ENCODE peak calls at places on chromosome 14, in five cellular contexts. D is stomach, E is endothelial cell of umbilical vein, H is AG04450, N is SK-N-SH. V is an unnamed sample.

GRCh38 chr14:90520326-90520725 is 123.5 kb downstream of the CALM1 start:
- DNase-seq in D (no peak), E (no peak), N (no peak), H (no peak), V (no peak)

GRCh38 chr14:34501997-34502396 is 37.5 kb downstream of the EAPP start:
- DNase-seq in D (no peak), N (no peak), H (no peak), E (peak; percentile 10), V (no peak)

GRCh38 chr14:105474478-105475268 is at the start of gene CRIP2:
- DNase-seq in E (peak; percentile 41), H (no peak), D (no peak), N (peak; percentile 91), V (no peak)

GRCh38 chr14:53515264-53515663 is 362.1 kb upstream of the DDHD1 start:
- DNase-seq in D (no peak), H (no peak), N (no peak), E (no peak), V (no peak)

GRCh38 chr14:33987565-33988080 is 36.7 kb upstream of the EGLN3 start:
- DNase-seq in E (no peak), H (no peak), N (no peak), D (no peak), V (no peak)

GRCh38 chr14:103496776-103497175 is 25.9 kb downstream of the CKB start:
- DNase-seq in N (no peak), E (no peak), H (no peak), D (no peak), V (no peak)

GRCh38 chr14:104394606-104394910 is 185.0 kb upstream of the C14orf180 start:
- DNase-seq in H (no peak), D (no peak), E (no peak), N (no peak), V (no peak)

GRCh38 chr14:75702107-75702506 is 41.1 kb downstream of the TTLL5 start:
- DNase-seq in N (no peak), H (no peak), E (no peak), D (no peak), V (no peak)

GRCh38 chr14:91005716-91006115 is 54.7 kb downstream of the RPS6KA5 start:
- DNase-seq in H (no peak), N (no peak), E (no peak), D (no peak), V (no peak)

GRCh38 chr14:68687746-68688145 is 105.1 kb downstream of the ZFP36L1 start:
- DNase-seq in H (no peak), E (no peak), D (no peak), N (no peak), V (no peak)

GRCh38 chr14:99603471-99603933 is 505 bp downstream of the CCDC85C start:
- DNase-seq in D (no peak), N (no peak), H (no peak), E (peak; percentile 57), V (no peak)

GRCh38 chr14:35699791-35700444 is 109.2 kb downstream of the RALGAPA1 start:
- DNase-seq in H (no peak), D (no peak), E (no peak), N (no peak), V (no peak)

GRCh38 chr14:58849609-58850008 is 211.8 kb downstream of the DACT1 start:
- DNase-seq in D (no peak), N (no peak), E (no peak), H (no peak), V (no peak)

GRCh38 chr14:31692376-31692781 is 131.2 kb downstream of the NUBPL start:
- DNase-seq in N (peak; percentile 79), H (no peak), D (no peak), E (no peak), V (no peak)

GRCh38 chr14:22084393-22085281 is 411.0 kb upstream of the OR4E1 start:
- DNase-seq in D (no peak), N (peak; percentile 27), H (peak; percentile 29), E (peak; percentile 67), V (no peak)

GRCh38 chr14:55454264-55455151 is 14.1 kb upstream of the TBPL2 start:
- DNase-seq in H (peak; percentile 52), D (peak; percentile 37), E (peak; percentile 81), N (peak; percentile 79), V (no peak)

GRCh38 chr14:65453807-65454480 is 41.4 kb downstream of the FUT8 start:
- DNase-seq in H (no peak), D (no peak), E (no peak), N (peak; percentile 26), V (no peak)

GRCh38 chr14:69355955-69356321 is 42.2 kb downstream of the ERH start:
- DNase-seq in E (no peak), H (no peak), N (no peak), D (no peak), V (no peak)

GRCh38 chr14:103806805-103807204 is 40.6 kb downstream of the PPP1R13B start:
- DNase-seq in N (no peak), E (no peak), H (no peak), D (no peak), V (no peak)

GRCh38 chr14:69484444-69485113 is at the start of gene PLEKHD1:
- DNase-seq in E (no peak), H (no peak), N (peak; percentile 87), D (peak; percentile 32), V (no peak)

GRCh38 chr14:74248036-74248435 is 8.8 kb downstream of the VSX2 start:
- DNase-seq in N (no peak), D (no peak), H (no peak), E (no peak), V (no peak)

GRCh38 chr14:94461526-94462218 is 9.1 kb upstream of the SERPINA11 start:
- DNase-seq in E (no peak), D (no peak), N (no peak), H (no peak), V (no peak)

GRCh38 chr14:91348861-91349465 is 68.7 kb downstream of the CCDC88C start:
- DNase-seq in E (no peak), N (no peak), H (no peak), D (no peak), V (no peak)

GRCh38 chr14:35637269-35637668 is 103.3 kb downstream of the INSM2 start:
- DNase-seq in D (no peak), E (no peak), H (no peak), N (no peak), V (no peak)

GRCh38 chr14:64640839-64641238 is 63.4 kb upstream of the PLEKHG3 start:
- DNase-seq in N (no peak), E (no peak), H (no peak), D (no peak), V (no peak)

GRCh38 chr14:64841121-64841611 is 38.5 kb downstream of the SPTB start:
- DNase-seq in D (no peak), N (no peak), H (peak; percentile 26), E (no peak), V (no peak)

GRCh38 chr14:56057071-56057865 is 60.9 kb upstream of the PELI2 start:
- DNase-seq in E (no peak), N (no peak), H (no peak), D (no peak), V (no peak)

GRCh38 chr14:67620217-67620789 is 583 bp downstream of the ARG2 start:
- DNase-seq in D (peak; percentile 26), H (no peak), E (peak; percentile 31), N (peak; percentile 37), V (no peak)

GRCh38 chr14:68886109-68886434 is 93.0 kb downstream of the ACTN1 start:
- DNase-seq in H (no peak), N (no peak), D (no peak), E (peak; percentile 24), V (no peak)

GRCh38 chr14:89252887-89253532 is 164.0 kb downstream of the FOXN3 start:
- DNase-seq in E (no peak), N (peak; percentile 21), D (no peak), H (no peak), V (no peak)
- TF ChIP-seq CTCF in E (no peak), N (no peak), D (no peak), H (no peak), V (no peak)

DNA sequence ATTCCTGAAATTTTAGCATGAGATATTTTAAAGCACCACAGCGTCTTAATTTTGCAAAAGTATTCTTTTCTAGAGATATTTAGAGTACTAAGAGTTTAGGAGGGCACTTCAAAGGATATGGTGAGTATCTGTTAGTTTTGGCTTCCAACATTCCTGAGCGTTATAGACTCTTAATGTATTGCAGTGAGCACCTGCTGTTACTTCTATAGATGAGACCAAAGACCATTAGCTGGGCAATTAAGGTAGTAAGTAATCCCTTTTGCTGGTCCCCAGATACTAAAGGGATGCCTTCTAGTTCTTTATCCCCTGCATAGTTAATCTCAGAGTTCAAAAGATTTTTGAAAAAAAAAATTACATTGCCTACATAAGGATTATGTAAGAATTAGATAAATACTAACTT is 975.6 kb downstream of the GALC start:
- DNase-seq in E (no peak), H (no peak), D (no peak), N (no peak), V (no peak)
- TF ChIP-seq CTCF in E (no peak), H (no peak), D (no peak), N (no peak), V (no peak)

DNA sequence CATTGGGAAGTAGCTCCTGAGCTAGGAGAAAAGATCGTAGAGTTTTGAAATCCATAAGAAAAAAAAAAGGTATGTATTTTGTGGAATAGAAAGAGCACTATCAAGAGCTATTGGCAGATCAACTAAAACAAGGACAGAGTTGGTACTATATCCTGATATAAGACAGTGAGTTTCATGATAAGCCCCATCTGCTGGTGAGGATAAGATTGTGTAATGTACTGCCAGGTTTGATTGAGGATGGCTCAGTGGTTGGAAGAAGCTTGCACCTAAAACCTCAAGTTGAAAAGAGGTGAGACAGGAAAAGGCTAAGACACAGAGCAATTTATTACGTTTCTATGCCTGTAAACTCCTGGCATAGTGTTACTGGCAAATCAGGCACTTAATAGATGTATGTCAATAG is 525.6 kb downstream of the FLRT2 start:
- DNase-seq in E (peak; percentile 19), H (no peak), D (no peak), N (no peak), V (no peak)
- TF ChIP-seq CTCF in E (no peak), H (peak; percentile 30), D (no peak), N (peak; percentile 39), V (no peak)

GRCh38 chr14:26730929-26731618 is 133.2 kb upstream of the NOVA1 start:
- DNase-seq in N (peak; percentile 15), E (peak; percentile 39), D (no peak), H (no peak), V (no peak)
- TF ChIP-seq CTCF in N (peak; percentile 56), E (peak; percentile 62), D (no peak), H (peak; percentile 40), V (no peak)

GRCh38 chr14:49950275-49951250 is 57.7 kb downstream of the ARF6 start:
- DNase-seq in D (peak; percentile 89), E (peak; percentile 18), H (no peak), N (no peak), V (no peak)
- TF ChIP-seq CTCF in D (no peak), E (no peak), H (no peak), N (no peak), V (no peak)

GRCh38 chr14:101225116-101225728 is 321.7 kb upstream of the RTL1 start:
- DNase-seq in H (no peak), D (no peak), N (no peak), E (no peak), V (no peak)
- TF ChIP-seq CTCF in H (no peak), D (no peak), N (no peak), E (no peak), V (no peak)

V was measured in omental fat pad.